ENCODE peak calls at places on chromosomes 12 and 14, in four cellular contexts. N, U, Q and I are unnamed samples.

GRCh38 chr12:130465046-130465445 is 127.4 kb downstream of the PIWIL1 start:
- DNase-seq in N (no peak), U (no peak), Q (no peak), I (no peak)

GRCh38 chr14:81406863-81407262 is 6.7 kb upstream of the STON2 start:
- DNase-seq in N (no peak), U (no peak), Q (no peak), I (no peak)

GRCh38 chr12:54958048-54958658 is 26.4 kb downstream of the TESPA1 start:
- DNase-seq in N (peak), U (peak), Q (no peak), I (peak)

GRCh38 chr12:117966511-117966910 is 2.3 kb downstream of the KSR2 start:
- DNase-seq in N (no peak), U (no peak), Q (no peak), I (no peak)

GRCh38 chr14:98198385-98198784 is 1073.6 kb downstream of the BCL11B start:
- DNase-seq in N (peak), U (no peak), Q (no peak), I (peak)

GRCh38 chr12:8630131-8630530 is 17.5 kb upstream of the AICDA start:
- DNase-seq in N (no peak), U (no peak), Q (no peak), I (no peak)

GRCh38 chr12:2759733-2760132 is 35.0 kb upstream of the FKBP4 start:
- DNase-seq in N (no peak), U (no peak), Q (no peak), I (no peak)

GRCh38 chr12:82650627-82651337 is 35.9 kb upstream of the TMTC2 start:
- DNase-seq in N (peak), U (no peak), Q (no peak), I (no peak)

GRCh38 chr14:74804219-74804825 is 41.2 kb downstream of the YLPM1 start:
- DNase-seq in N (peak), U (no peak), Q (no peak), I (peak)

GRCh38 chr14:100586520-100587247 is 533 bp downstream of the BEGAIN start:
- DNase-seq in N (peak), U (no peak), Q (peak), I (no peak)

GRCh38 chr12:24846689-24847088 is 102.2 kb downstream of the BCAT1 start:
- DNase-seq in N (no peak), U (no peak), Q (no peak), I (no peak)